ENCODE peak calls at places on chromosomes 4 and X, in nine cellular contexts. One of them, this sample, is unnamed.

GRCh38 chr4:135281230-135281629 is 1079.6 kb upstream of the PABPC4L start:
- DNase-seq in activated CD4-positive, alpha-beta T cell treated with anti-CD3 and anti-CD28 coated beads for 24 hours: no peak
- DNase-seq in EL: peak
- DNase-seq in neuronal stem cell: no peak
- DNase-seq in CD4-positive, CD25-positive, alpha-beta regulatory T cell: no peak
- DNase-seq in pancreas: no peak
- DNase-seq in epithelial cell of prostate: no peak
- DNase-seq in hepatocyte: no peak
- DNase-seq in upper lobe of right lung: no peak
- DNase-seq in this sample: peak

GRCh38 chr4:5816101-5816500 is 76.8 kb downstream of the CRMP1 start:
- DNase-seq in activated CD4-positive, alpha-beta T cell treated with anti-CD3 and anti-CD28 coated beads for 24 hours: no peak
- DNase-seq in EL: no peak
- DNase-seq in neuronal stem cell: no peak
- DNase-seq in CD4-positive, CD25-positive, alpha-beta regulatory T cell: no peak
- DNase-seq in pancreas: no peak
- DNase-seq in epithelial cell of prostate: no peak
- DNase-seq in hepatocyte: no peak
- DNase-seq in upper lobe of right lung: peak
- DNase-seq in this sample: no peak

GRCh38 chr4:143653031-143653430 is 47.4 kb downstream of the FREM3 start:
- DNase-seq in activated CD4-positive, alpha-beta T cell treated with anti-CD3 and anti-CD28 coated beads for 24 hours: no peak
- DNase-seq in EL: no peak
- DNase-seq in neuronal stem cell: no peak
- DNase-seq in CD4-positive, CD25-positive, alpha-beta regulatory T cell: no peak
- DNase-seq in pancreas: no peak
- DNase-seq in epithelial cell of prostate: no peak
- DNase-seq in hepatocyte: no peak
- DNase-seq in upper lobe of right lung: no peak
- DNase-seq in this sample: peak

GRCh38 chr4:54229631-54230478 is 762 bp downstream of the PDGFRA start:
- DNase-seq in activated CD4-positive, alpha-beta T cell treated with anti-CD3 and anti-CD28 coated beads for 24 hours: no peak
- DNase-seq in EL: peak
- DNase-seq in neuronal stem cell: peak
- DNase-seq in CD4-positive, CD25-positive, alpha-beta regulatory T cell: no peak
- DNase-seq in pancreas: peak
- DNase-seq in epithelial cell of prostate: no peak
- DNase-seq in hepatocyte: peak
- DNase-seq in upper lobe of right lung: no peak
- DNase-seq in this sample: peak

GRCh38 chr4:173039617-173040176 is 128.9 kb upstream of the GALNT7 start:
- DNase-seq in activated CD4-positive, alpha-beta T cell treated with anti-CD3 and anti-CD28 coated beads for 24 hours: no peak
- DNase-seq in EL: no peak
- DNase-seq in neuronal stem cell: no peak
- DNase-seq in CD4-positive, CD25-positive, alpha-beta regulatory T cell: no peak
- DNase-seq in pancreas: no peak
- DNase-seq in epithelial cell of prostate: no peak
- DNase-seq in hepatocyte: no peak
- DNase-seq in upper lobe of right lung: no peak
- DNase-seq in this sample: no peak

GRCh38 chr4:94430416-94430815 is 21.3 kb upstream of the PDLIM5 start:
- DNase-seq in activated CD4-positive, alpha-beta T cell treated with anti-CD3 and anti-CD28 coated beads for 24 hours: no peak
- DNase-seq in EL: peak
- DNase-seq in neuronal stem cell: no peak
- DNase-seq in CD4-positive, CD25-positive, alpha-beta regulatory T cell: no peak
- DNase-seq in pancreas: no peak
- DNase-seq in epithelial cell of prostate: no peak
- DNase-seq in hepatocyte: no peak
- DNase-seq in upper lobe of right lung: no peak
- DNase-seq in this sample: no peak

GRCh38 chr4:102411416-102411815 is 66.1 kb upstream of the SLC39A8 start:
- DNase-seq in activated CD4-positive, alpha-beta T cell treated with anti-CD3 and anti-CD28 coated beads for 24 hours: no peak
- DNase-seq in EL: no peak
- DNase-seq in neuronal stem cell: no peak
- DNase-seq in CD4-positive, CD25-positive, alpha-beta regulatory T cell: no peak
- DNase-seq in pancreas: no peak
- DNase-seq in epithelial cell of prostate: no peak
- DNase-seq in hepatocyte: no peak
- DNase-seq in upper lobe of right lung: no peak
- DNase-seq in this sample: no peak

GRCh38 chr4:182914357-182914756 is 2.8 kb downstream of the DCTD start:
- DNase-seq in activated CD4-positive, alpha-beta T cell treated with anti-CD3 and anti-CD28 coated beads for 24 hours: no peak
- DNase-seq in EL: no peak
- DNase-seq in neuronal stem cell: no peak
- DNase-seq in CD4-positive, CD25-positive, alpha-beta regulatory T cell: no peak
- DNase-seq in pancreas: no peak
- DNase-seq in epithelial cell of prostate: no peak
- DNase-seq in hepatocyte: no peak
- DNase-seq in upper lobe of right lung: no peak
- DNase-seq in this sample: no peak

GRCh38 chrX:39957816-39958561 is 139.8 kb downstream of the BCOR start:
- DNase-seq in activated CD4-positive, alpha-beta T cell treated with anti-CD3 and anti-CD28 coated beads for 24 hours: no peak
- DNase-seq in EL: peak
- DNase-seq in neuronal stem cell: no peak
- DNase-seq in CD4-positive, CD25-positive, alpha-beta regulatory T cell: no peak
- DNase-seq in pancreas: peak
- DNase-seq in epithelial cell of prostate: no peak
- DNase-seq in hepatocyte: peak
- DNase-seq in upper lobe of right lung: no peak
- DNase-seq in this sample: peak

GRCh38 chr4:120658772-120659171 is 263.8 kb downstream of the PRDM5 start:
- DNase-seq in activated CD4-positive, alpha-beta T cell treated with anti-CD3 and anti-CD28 coated beads for 24 hours: no peak
- DNase-seq in EL: no peak
- DNase-seq in neuronal stem cell: no peak
- DNase-seq in CD4-positive, CD25-positive, alpha-beta regulatory T cell: no peak
- DNase-seq in pancreas: no peak
- DNase-seq in epithelial cell of prostate: no peak
- DNase-seq in hepatocyte: no peak
- DNase-seq in upper lobe of right lung: no peak
- DNase-seq in this sample: no peak

GRCh38 chr4:74097161-74097560 is 1.8 kb downstream of the CXCL2 start:
- DNase-seq in activated CD4-positive, alpha-beta T cell treated with anti-CD3 and anti-CD28 coated beads for 24 hours: no peak
- DNase-seq in EL: no peak
- DNase-seq in neuronal stem cell: no peak
- DNase-seq in CD4-positive, CD25-positive, alpha-beta regulatory T cell: no peak
- DNase-seq in pancreas: no peak
- DNase-seq in epithelial cell of prostate: no peak
- DNase-seq in hepatocyte: no peak
- DNase-seq in upper lobe of right lung: no peak
- DNase-seq in this sample: no peak

GRCh38 chr4:144734522-144734921 is 88.6 kb downstream of the HHIP start:
- DNase-seq in activated CD4-positive, alpha-beta T cell treated with anti-CD3 and anti-CD28 coated beads for 24 hours: no peak
- DNase-seq in EL: peak
- DNase-seq in neuronal stem cell: no peak
- DNase-seq in CD4-positive, CD25-positive, alpha-beta regulatory T cell: no peak
- DNase-seq in pancreas: no peak
- DNase-seq in epithelial cell of prostate: peak
- DNase-seq in hepatocyte: peak
- DNase-seq in upper lobe of right lung: no peak
- DNase-seq in this sample: no peak

GRCh38 chr4:38804654-38805295 is at the start of gene TLR1:
- DNase-seq in activated CD4-positive, alpha-beta T cell treated with anti-CD3 and anti-CD28 coated beads for 24 hours: no peak
- DNase-seq in EL: peak
- DNase-seq in neuronal stem cell: no peak
- DNase-seq in CD4-positive, CD25-positive, alpha-beta regulatory T cell: peak
- DNase-seq in pancreas: no peak
- DNase-seq in epithelial cell of prostate: no peak
- DNase-seq in hepatocyte: peak
- DNase-seq in upper lobe of right lung: no peak
- DNase-seq in this sample: peak

GRCh38 chr4:183838987-183839712 is 66.0 kb upstream of the STOX2 start:
- DNase-seq in activated CD4-positive, alpha-beta T cell treated with anti-CD3 and anti-CD28 coated beads for 24 hours: no peak
- DNase-seq in EL: peak
- DNase-seq in neuronal stem cell: no peak
- DNase-seq in CD4-positive, CD25-positive, alpha-beta regulatory T cell: no peak
- DNase-seq in pancreas: no peak
- DNase-seq in epithelial cell of prostate: no peak
- DNase-seq in hepatocyte: peak
- DNase-seq in upper lobe of right lung: no peak
- DNase-seq in this sample: peak

GRCh38 chr4:3681191-3681590 is 85.0 kb upstream of the ADRA2C start:
- DNase-seq in activated CD4-positive, alpha-beta T cell treated with anti-CD3 and anti-CD28 coated beads for 24 hours: no peak
- DNase-seq in EL: no peak
- DNase-seq in neuronal stem cell: no peak
- DNase-seq in CD4-positive, CD25-positive, alpha-beta regulatory T cell: no peak
- DNase-seq in pancreas: no peak
- DNase-seq in epithelial cell of prostate: no peak
- DNase-seq in hepatocyte: no peak
- DNase-seq in upper lobe of right lung: peak
- DNase-seq in this sample: no peak

GRCh38 chr4:184168406-184169019 is 49.2 kb downstream of the ENPP6 start:
- DNase-seq in activated CD4-positive, alpha-beta T cell treated with anti-CD3 and anti-CD28 coated beads for 24 hours: peak
- DNase-seq in EL: peak
- DNase-seq in neuronal stem cell: peak
- DNase-seq in CD4-positive, CD25-positive, alpha-beta regulatory T cell: peak
- DNase-seq in pancreas: peak
- DNase-seq in epithelial cell of prostate: no peak
- DNase-seq in hepatocyte: peak
- DNase-seq in upper lobe of right lung: peak
- DNase-seq in this sample: peak

GRCh38 chrX:110208092-110208491 is 109.8 kb downstream of the AMMECR1 start:
- DNase-seq in activated CD4-positive, alpha-beta T cell treated with anti-CD3 and anti-CD28 coated beads for 24 hours: no peak
- DNase-seq in EL: no peak
- DNase-seq in neuronal stem cell: no peak
- DNase-seq in CD4-positive, CD25-positive, alpha-beta regulatory T cell: no peak
- DNase-seq in pancreas: no peak
- DNase-seq in epithelial cell of prostate: no peak
- DNase-seq in hepatocyte: no peak
- DNase-seq in upper lobe of right lung: no peak
- DNase-seq in this sample: no peak

GRCh38 chr4:168888715-168889215 is 121.3 kb downstream of the CBR4 start:
- DNase-seq in activated CD4-positive, alpha-beta T cell treated with anti-CD3 and anti-CD28 coated beads for 24 hours: no peak
- DNase-seq in EL: no peak
- DNase-seq in neuronal stem cell: no peak
- DNase-seq in CD4-positive, CD25-positive, alpha-beta regulatory T cell: no peak
- DNase-seq in pancreas: no peak
- DNase-seq in epithelial cell of prostate: no peak
- DNase-seq in hepatocyte: no peak
- DNase-seq in upper lobe of right lung: no peak
- DNase-seq in this sample: no peak

GRCh38 chr4:94177822-94178221 is 29.8 kb upstream of the SMARCAD1 start:
- DNase-seq in activated CD4-positive, alpha-beta T cell treated with anti-CD3 and anti-CD28 coated beads for 24 hours: no peak
- DNase-seq in EL: no peak
- DNase-seq in neuronal stem cell: peak
- DNase-seq in CD4-positive, CD25-positive, alpha-beta regulatory T cell: no peak
- DNase-seq in pancreas: no peak
- DNase-seq in epithelial cell of prostate: no peak
- DNase-seq in hepatocyte: no peak
- DNase-seq in upper lobe of right lung: no peak
- DNase-seq in this sample: no peak

GRCh38 chr4:55611358-55612059 is 19.5 kb upstream of the PDCL2 start:
- DNase-seq in activated CD4-positive, alpha-beta T cell treated with anti-CD3 and anti-CD28 coated beads for 24 hours: no peak
- DNase-seq in EL: no peak
- DNase-seq in neuronal stem cell: no peak
- DNase-seq in CD4-positive, CD25-positive, alpha-beta regulatory T cell: no peak
- DNase-seq in pancreas: no peak
- DNase-seq in epithelial cell of prostate: no peak
- DNase-seq in hepatocyte: no peak
- DNase-seq in upper lobe of right lung: no peak
- DNase-seq in this sample: no peak

This sample was measured in brain microvascular endothelial cell.